ENCODE peak calls at places on chromosome 13, in four cellular contexts. One of them, this sample, is unnamed.

GRCh38 chr13:79837741-79838450 is 356.9 kb downstream of the NDFIP2 start:
- DNase-seq in lower lobe of right lung: no peak
- DNase-seq in fibroblast of lung: no peak
- DNase-seq in astrocyte: peak; percentile 81
- DNase-seq in this sample: no peak

GRCh38 chr13:19587635-19588300 is 26.4 kb upstream of the TPTE2 start:
- DNase-seq in astrocyte: peak; percentile 10
- DNase-seq in lower lobe of right lung: no peak
- DNase-seq in fibroblast of lung: peak; percentile 58
- DNase-seq in this sample: no peak

GRCh38 chr13:37833411-37833810 is 36.2 kb downstream of the TRPC4 start:
- DNase-seq in lower lobe of right lung: no peak
- DNase-seq in astrocyte: no peak
- DNase-seq in fibroblast of lung: no peak
- DNase-seq in this sample: no peak

GRCh38 chr13:45369116-45369515 is 28.1 kb upstream of the TPT1 start:
- DNase-seq in astrocyte: no peak
- DNase-seq in fibroblast of lung: no peak
- DNase-seq in lower lobe of right lung: no peak
- DNase-seq in this sample: no peak

GRCh38 chr13:112374271-112374670 is 1.9 kb upstream of the SPACA7 start:
- DNase-seq in astrocyte: no peak
- DNase-seq in lower lobe of right lung: no peak
- DNase-seq in fibroblast of lung: no peak
- DNase-seq in this sample: no peak

GRCh38 chr13:83350569-83350968 is 531.7 kb downstream of the SLITRK1 start:
- DNase-seq in fibroblast of lung: peak; percentile 31
- DNase-seq in lower lobe of right lung: no peak
- DNase-seq in astrocyte: peak; percentile 34
- DNase-seq in this sample: no peak

GRCh38 chr13:77328819-77329132 is 1.9 kb upstream of the MYCBP2 start:
- DNase-seq in fibroblast of lung: no peak
- DNase-seq in lower lobe of right lung: no peak
- DNase-seq in astrocyte: no peak
- DNase-seq in this sample: no peak

GRCh38 chr13:38308736-38309135 is 40.9 kb upstream of the UFM1 start:
- DNase-seq in fibroblast of lung: peak; percentile 2
- DNase-seq in lower lobe of right lung: no peak
- DNase-seq in astrocyte: peak; percentile 73
- DNase-seq in this sample: peak; percentile 1

DNA sequence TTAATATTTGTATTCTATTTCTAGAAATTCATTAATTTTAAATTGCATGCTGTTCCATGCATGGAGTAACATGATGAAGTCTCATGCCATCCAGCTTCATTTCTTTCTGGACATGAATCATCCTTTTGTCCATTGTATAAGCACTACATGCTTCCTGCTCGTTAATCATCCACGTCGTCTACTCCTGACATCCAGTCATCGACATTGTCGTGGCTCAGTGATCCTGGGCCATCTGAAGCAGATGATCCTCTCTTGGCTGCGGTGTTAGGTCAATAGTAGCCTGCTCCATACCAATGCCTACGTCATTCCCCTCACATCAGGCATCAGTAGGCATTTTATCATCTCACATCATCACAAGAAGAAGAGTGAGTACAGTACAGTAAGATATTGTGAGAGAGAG is 8.0 kb upstream of the MYO16 start:
- DNase-seq in lower lobe of right lung: no peak
- DNase-seq in astrocyte: no peak
- DNase-seq in fibroblast of lung: no peak
- DNase-seq in this sample: no peak
- H3K9me3 ChIP-seq in lower lobe of right lung: no peaks in the 10 kb centered on the region
- H3K9me3 ChIP-seq in astrocyte: no peaks in the 10 kb centered on the region
- H3K9me3 ChIP-seq in fibroblast of lung: no peaks in the 10 kb centered on the region
- H3K9me3 ChIP-seq in this sample: peaks cover 2% of the 10 kb centered on the region

GRCh38 chr13:51435002-51435578 is 17.7 kb downstream of the INTS6 start:
- DNase-seq in astrocyte: no peak
- DNase-seq in lower lobe of right lung: no peak
- DNase-seq in fibroblast of lung: peak; percentile 64
- DNase-seq in this sample: no peak

GRCh38 chr13:51437550-51438127 is 15.2 kb downstream of the INTS6 start:
- DNase-seq in fibroblast of lung: no peak
- DNase-seq in astrocyte: no peak
- DNase-seq in lower lobe of right lung: no peak
- DNase-seq in this sample: no peak

GRCh38 chr13:51426982-51427381 is 25.9 kb downstream of the INTS6 start:
- DNase-seq in fibroblast of lung: no peak
- DNase-seq in lower lobe of right lung: no peak
- DNase-seq in astrocyte: no peak
- DNase-seq in this sample: no peak

DNA sequence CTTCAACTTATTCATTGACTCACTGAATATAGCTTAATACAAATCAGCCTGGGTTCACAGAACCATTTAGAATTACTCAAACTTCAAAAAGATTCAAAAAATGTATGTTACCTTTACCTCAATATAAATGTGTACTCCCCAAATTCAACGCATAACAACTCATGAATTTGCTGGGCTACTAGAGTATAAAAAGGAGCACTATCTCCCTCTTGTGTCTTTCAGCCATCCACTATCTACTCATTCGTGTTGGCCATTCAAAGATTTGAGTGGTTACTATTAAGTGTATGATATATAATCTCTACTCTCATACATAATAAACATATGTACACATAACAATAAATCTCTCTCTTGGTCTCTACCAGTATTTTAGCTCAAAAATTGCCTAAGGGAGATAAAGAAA is 20.3 kb downstream of the INTS6 start:
- DNase-seq in astrocyte: no peak
- DNase-seq in fibroblast of lung: no peak
- DNase-seq in lower lobe of right lung: no peak
- DNase-seq in this sample: no peak
- TF ChIP-seq CTCF in astrocyte: no peak
- TF ChIP-seq CTCF in fibroblast of lung: no peak
- TF ChIP-seq CTCF in lower lobe of right lung: no peak
- TF ChIP-seq CTCF in this sample: no peak

GRCh38 chr13:91946498-91947070 is 548.2 kb downstream of the GPC5 start:
- DNase-seq in astrocyte: peak; percentile 2
- DNase-seq in lower lobe of right lung: no peak
- DNase-seq in fibroblast of lung: peak; percentile 54
- DNase-seq in this sample: no peak
- H3K4me3 ChIP-seq in astrocyte: no peak overlapping the region
- H3K4me3 ChIP-seq in lower lobe of right lung: no peak overlapping the region
- H3K4me3 ChIP-seq in fibroblast of lung: no peak overlapping the region
- H3K4me3 ChIP-seq in this sample: no peak overlapping the region

DNA sequence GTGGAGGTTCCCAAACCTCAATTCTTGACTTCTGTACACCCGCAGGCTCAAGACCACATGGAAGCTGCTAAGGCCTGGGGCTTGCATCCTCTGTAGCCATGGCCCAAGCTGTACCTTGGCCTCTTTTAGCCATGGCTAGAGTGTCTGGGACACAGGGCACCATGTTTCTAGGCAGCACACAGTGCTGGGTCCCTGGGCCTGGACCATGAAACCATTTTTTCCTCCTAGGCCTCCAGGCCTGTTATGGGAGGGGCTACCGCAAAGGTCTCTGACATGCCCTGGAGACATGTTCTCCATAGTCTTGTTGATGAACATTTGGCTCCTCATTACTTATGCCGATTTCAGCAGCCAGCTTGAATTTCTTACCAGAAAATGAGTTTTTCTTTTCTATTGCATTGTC is 701.4 kb downstream of the FGF9 start:
- DNase-seq in fibroblast of lung: no peak
- DNase-seq in lower lobe of right lung: no peak
- DNase-seq in astrocyte: no peak
- DNase-seq in this sample: no peak
- H3K9me3 ChIP-seq in fibroblast of lung: no peaks in the 10 kb centered on the region
- H3K9me3 ChIP-seq in lower lobe of right lung: peaks cover 20% of the 10 kb centered on the region
- H3K9me3 ChIP-seq in astrocyte: peaks cover under 1% of the 10 kb centered on the region
- H3K9me3 ChIP-seq in this sample: peaks cover 8% of the 10 kb centered on the region

GRCh38 chr13:29022968-29023367 is 202.8 kb downstream of the MTUS2 start:
- DNase-seq in lower lobe of right lung: no peak
- DNase-seq in fibroblast of lung: no peak
- DNase-seq in astrocyte: no peak
- DNase-seq in this sample: no peak

GRCh38 chr13:29021311-29021710 is 201.2 kb downstream of the MTUS2 start:
- DNase-seq in astrocyte: no peak
- DNase-seq in lower lobe of right lung: no peak
- DNase-seq in fibroblast of lung: no peak
- DNase-seq in this sample: no peak

DNA sequence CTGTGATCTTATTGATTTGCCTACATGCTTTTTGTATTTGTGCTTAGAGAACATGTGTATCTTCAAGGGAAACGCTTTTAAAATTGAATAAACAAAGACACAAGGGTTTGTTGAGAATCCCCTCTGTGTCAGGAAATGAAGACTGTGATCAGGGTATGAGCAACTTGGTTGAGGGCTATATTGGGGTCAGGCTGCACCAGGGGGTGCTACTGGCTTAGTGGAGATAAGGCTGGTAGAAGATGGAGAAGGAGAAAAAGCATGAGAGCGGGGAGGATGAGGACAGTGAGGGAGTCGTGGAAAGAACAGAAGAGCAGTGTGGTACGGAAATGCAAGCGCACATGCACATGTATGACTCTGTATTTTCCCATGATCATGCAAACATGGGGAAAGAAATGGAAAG is 201.6 kb downstream of the MTUS2 start:
- DNase-seq in lower lobe of right lung: no peak
- DNase-seq in fibroblast of lung: no peak
- DNase-seq in astrocyte: no peak
- DNase-seq in this sample: no peak
- TF ChIP-seq CTCF in lower lobe of right lung: no peak
- TF ChIP-seq CTCF in fibroblast of lung: no peak
- TF ChIP-seq CTCF in astrocyte: no peak
- TF ChIP-seq CTCF in this sample: no peak

GRCh38 chr13:110507678-110508381 is 53.7 kb downstream of the RAB20 start:
- DNase-seq in lower lobe of right lung: peak; percentile 75
- DNase-seq in astrocyte: no peak
- DNase-seq in fibroblast of lung: no peak
- DNase-seq in this sample: no peak
- H3K4me3 ChIP-seq in lower lobe of right lung: no peak overlapping the region
- H3K4me3 ChIP-seq in astrocyte: no peak overlapping the region
- H3K4me3 ChIP-seq in fibroblast of lung: no peak overlapping the region
- H3K4me3 ChIP-seq in this sample: no peak overlapping the region

DNA sequence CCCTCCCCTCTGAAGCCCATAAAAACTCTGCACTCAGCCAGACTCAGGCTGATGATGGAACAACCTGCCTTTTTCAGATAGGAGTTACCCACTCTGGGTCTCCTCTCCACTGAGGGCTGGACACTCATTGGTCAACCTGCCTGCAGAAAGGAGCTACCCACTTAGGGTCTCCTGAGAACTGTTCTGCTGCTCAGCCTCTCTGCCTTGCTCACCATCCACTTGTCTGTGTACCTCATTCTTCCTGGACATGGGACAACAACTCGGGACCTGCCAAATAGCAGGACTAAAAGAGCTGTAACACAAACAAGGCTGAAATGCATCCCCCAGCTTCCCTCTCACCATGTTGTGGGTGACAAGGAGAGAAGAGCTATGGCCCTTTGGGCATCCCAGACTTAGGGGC is 18.4 kb upstream of the RCBTB2 start:
- DNase-seq in lower lobe of right lung: no peak
- DNase-seq in astrocyte: no peak
- DNase-seq in fibroblast of lung: no peak
- DNase-seq in this sample: no peak
- H3K9me3 ChIP-seq in lower lobe of right lung: peaks cover 16% of the 10 kb centered on the region
- H3K9me3 ChIP-seq in astrocyte: peaks cover 8% of the 10 kb centered on the region
- H3K9me3 ChIP-seq in fibroblast of lung: no peaks in the 10 kb centered on the region
- H3K9me3 ChIP-seq in this sample: peaks cover 15% of the 10 kb centered on the region

DNA sequence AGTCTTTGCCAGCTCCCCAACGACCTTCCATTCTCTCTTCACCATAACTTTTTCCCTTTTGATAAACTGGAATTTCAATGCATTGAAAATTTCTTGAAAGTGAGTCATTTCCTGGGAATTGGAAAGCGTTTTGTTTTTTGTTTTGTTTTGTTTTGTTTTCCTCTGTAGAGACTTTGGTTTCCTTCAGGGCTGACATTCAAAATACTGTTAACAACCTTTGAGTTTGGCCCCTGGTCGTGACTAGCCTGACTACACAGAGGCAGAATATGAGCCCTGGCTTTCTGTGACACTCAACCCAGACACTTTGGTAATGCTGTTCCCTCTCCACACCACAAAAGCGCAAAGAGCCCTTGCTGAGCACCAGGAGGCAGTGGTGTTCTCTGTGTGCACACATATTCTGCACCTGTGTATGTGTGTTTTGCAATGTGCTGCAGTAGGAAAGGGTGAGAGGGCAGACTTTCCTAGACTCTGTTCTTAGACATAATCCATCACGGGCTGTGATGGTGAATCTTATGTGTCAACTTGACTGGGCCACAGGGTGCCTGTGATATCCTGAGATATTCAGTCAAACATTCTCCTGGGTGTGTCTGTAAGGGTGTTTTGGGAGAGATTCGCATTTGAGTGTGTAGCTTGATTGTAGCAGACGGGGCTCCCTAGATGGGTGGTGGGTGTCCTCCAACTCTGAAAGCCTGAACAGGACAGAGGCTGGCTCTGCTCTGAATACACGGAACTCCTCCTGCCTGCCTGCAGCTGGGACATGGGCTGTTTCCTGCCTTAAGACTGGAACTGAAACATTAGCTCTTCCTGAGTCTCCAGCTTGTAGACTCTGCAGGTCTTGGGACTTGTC is 29.5 kb upstream of the ANKRD10 start:
- DNase-seq in lower lobe of right lung: no peak
- DNase-seq in astrocyte: peak; percentile 37
- DNase-seq in fibroblast of lung: peak; percentile 80
- DNase-seq in this sample: peak; percentile 20
- TF ChIP-seq CTCF in lower lobe of right lung: peak; percentile 61
- TF ChIP-seq CTCF in astrocyte: peak; percentile 60
- TF ChIP-seq CTCF in fibroblast of lung: peak; percentile 92
- TF ChIP-seq CTCF in this sample: peak; percentile 76

GRCh38 chr13:24921003-24921402 is 157.0 kb downstream of the RNF17 start:
- DNase-seq in lower lobe of right lung: no peak
- DNase-seq in fibroblast of lung: peak; percentile 17
- DNase-seq in astrocyte: no peak
- DNase-seq in this sample: no peak
- H3K4me3 ChIP-seq in lower lobe of right lung: no peak overlapping the region
- H3K4me3 ChIP-seq in fibroblast of lung: no peak overlapping the region
- H3K4me3 ChIP-seq in astrocyte: no peak overlapping the region
- H3K4me3 ChIP-seq in this sample: no peak overlapping the region

DNA sequence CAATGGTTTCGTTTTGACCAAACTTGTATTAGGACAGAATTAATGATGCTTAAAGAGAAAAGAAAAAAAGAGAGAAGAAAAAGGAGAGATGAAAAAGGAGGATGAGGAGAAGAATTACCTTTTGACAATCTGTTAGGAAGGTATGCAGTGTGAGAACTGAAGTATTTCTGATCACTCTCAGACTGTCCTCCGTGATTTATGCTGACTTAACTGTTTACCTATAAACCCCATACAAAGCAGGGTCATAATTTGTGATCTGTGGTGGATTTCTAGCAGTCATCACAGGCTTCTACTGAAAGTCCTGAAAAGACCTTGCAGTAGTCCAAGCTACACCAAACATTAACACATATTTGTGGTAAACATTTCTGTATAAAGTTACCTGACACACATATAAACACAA is 93.9 kb downstream of the PCDH17 start:
- DNase-seq in fibroblast of lung: no peak
- DNase-seq in lower lobe of right lung: no peak
- DNase-seq in astrocyte: no peak
- DNase-seq in this sample: no peak
- H3K9me3 ChIP-seq in fibroblast of lung: no peaks in the 10 kb centered on the region
- H3K9me3 ChIP-seq in lower lobe of right lung: no peaks in the 10 kb centered on the region
- H3K9me3 ChIP-seq in astrocyte: no peaks in the 10 kb centered on the region
- H3K9me3 ChIP-seq in this sample: peaks cover 7% of the 10 kb centered on the region

This sample was measured in AG04450.